ENCODE peak calls at places on chromosomes 6 and 20, in nine cellular contexts. X is sigmoid colon; F is Kasumi-1; H is activated T-cell treated with anti-CD3 and anti-CD28 coated beads for 48 hours; D is stimulated activated CD4-positive, alpha-beta T cell treated with anti-CD3 and anti-CD28 coated beads, Interleukin-15, amount 100 ng/mL, for 1 hour; W is AG04450; V is AG09309; B is fibroblast of gingiva; U is NCI-H2081. L is an unnamed sample.

GRCh38 chr6:169915769-169916550 is 164.5 kb downstream of the ERMARD start:
- DNase-seq in X (no peak), F (no peak), H (no peak), D (no peak), W (no peak), V (no peak), B (no peak), U (no peak), L (no peak)

GRCh38 chr20:32562495-32562911 is 22.6 kb downstream of the NOL4L start:
- DNase-seq in X (no peak), F (no peak), H (no peak), D (no peak), W (no peak), V (no peak), B (no peak), U (no peak), L (no peak)

GRCh38 chr20:49420811-49421295 is 61.6 kb downstream of the KCNB1 start:
- DNase-seq in X (peak), F (no peak), H (no peak), D (no peak), W (no peak), V (no peak), B (no peak), U (no peak), L (no peak)

GRCh38 chr6:42101186-42101657 is 41.2 kb downstream of the C6orf132 start:
- DNase-seq in X (peak), F (no peak), H (no peak), D (no peak), W (no peak), V (no peak), B (no peak), U (no peak), L (no peak)

GRCh38 chr6:82786251-82786650 is 279.4 kb downstream of the UBE3D start:
- DNase-seq in X (no peak), F (no peak), H (no peak), D (no peak), W (no peak), V (no peak), B (no peak), U (no peak), L (no peak)

GRCh38 chr6:90922323-90922722 is 335.5 kb upstream of the MAP3K7 start:
- DNase-seq in X (no peak), F (no peak), H (no peak), D (no peak), W (no peak), V (no peak), B (no peak), U (no peak), L (no peak)

GRCh38 chr6:109336221-109336955 is 45.9 kb downstream of the CD164 start:
- DNase-seq in X (no peak), F (no peak), H (no peak), D (no peak), W (no peak), V (no peak), B (peak), U (peak), L (peak)

GRCh38 chr6:137353842-137354397 is 134.7 kb upstream of the IFNGR1 start:
- DNase-seq in X (no peak), F (no peak), H (no peak), D (no peak), W (no peak), V (no peak), B (no peak), U (no peak), L (no peak)

GRCh38 chr20:21571841-21572690 is 58.2 kb upstream of the NKX2-2 start:
- DNase-seq in X (no peak), F (peak), H (no peak), D (no peak), W (no peak), V (no peak), B (no peak), U (peak), L (peak)

GRCh38 chr6:14922306-14922705 is 323.6 kb upstream of the JARID2 start:
- DNase-seq in X (peak), F (peak), H (no peak), D (no peak), W (no peak), V (no peak), B (peak), U (no peak), L (no peak)

GRCh38 chr6:4403828-4404227 is 268.5 kb upstream of the ECI2 start:
- DNase-seq in X (no peak), F (no peak), H (no peak), D (no peak), W (no peak), V (no peak), B (peak), U (no peak), L (no peak)

GRCh38 chr6:20608371-20608770 is 74.1 kb downstream of the CDKAL1 start:
- DNase-seq in X (no peak), F (no peak), H (no peak), D (no peak), W (no peak), V (no peak), B (no peak), U (no peak), L (no peak)

GRCh38 chr6:107115695-107116327 is 496 bp upstream of the BEND3 start:
- DNase-seq in X (peak), F (peak), H (peak), D (no peak), W (no peak), V (no peak), B (no peak), U (peak), L (peak)

GRCh38 chr6:42714098-42714761 is 8.2 kb downstream of the PRPH2 start:
- DNase-seq in X (no peak), F (no peak), H (no peak), D (no peak), W (no peak), V (no peak), B (peak), U (no peak), L (peak)

GRCh38 chr6:47405273-47405672 is 72.3 kb upstream of the CD2AP start:
- DNase-seq in X (no peak), F (no peak), H (no peak), D (no peak), W (no peak), V (no peak), B (no peak), U (no peak), L (no peak)

GRCh38 chr6:149513915-149514314 is 29.1 kb upstream of the ZC3H12D start:
- DNase-seq in X (no peak), F (peak), H (no peak), D (no peak), W (no peak), V (no peak), B (no peak), U (no peak), L (no peak)